ENCODE peak calls at places on chromosomes 6 and 20, in ten cellular contexts. X is fibroblast of the aortic adventitia, L is DND-41, P is cardiac muscle cell, G is K562, M is HFF-Myc, R is Peyer's patch, Z is astrocyte of the spinal cord, Y is epithelial cell of esophagus, O is lower lobe of right lung. D is an unnamed sample.

GRCh38 chr6:127058027-127058426 is 60.4 kb upstream of the RSPO3 start:
- DNase-seq in X (peak), L (no peak), P (no peak), G (no peak), M (peak), R (no peak), Z (peak), Y (peak), O (no peak), D (no peak)

GRCh38 chr6:148364056-148364844 is 21.6 kb downstream of the SASH1 start:
- DNase-seq in X (peak), L (no peak), P (no peak), G (no peak), M (peak), R (no peak), Z (peak), Y (peak), O (no peak), D (peak)

GRCh38 chr6:33843086-33843695 is 39.4 kb upstream of the MLN start:
- DNase-seq in X (no peak), L (no peak), P (no peak), G (peak), M (no peak), R (no peak), Z (no peak), Y (no peak), O (no peak), D (no peak)

GRCh38 chr20:38730989-38731737 is 6.9 kb downstream of the SLC32A1 start:
- DNase-seq in X (peak), L (peak), P (peak), G (peak), M (no peak), R (peak), Z (peak), Y (peak), O (peak), D (no peak)

GRCh38 chr6:154921482-154921881 is 73.6 kb upstream of the TIAM2 start:
- DNase-seq in X (no peak), L (no peak), P (no peak), G (no peak), M (no peak), R (no peak), Z (no peak), Y (peak), O (no peak), D (no peak)

GRCh38 chr20:46715292-46715756 is 5.9 kb downstream of the SLC2A10 start:
- DNase-seq in X (peak), L (no peak), P (no peak), G (no peak), M (peak), R (no peak), Z (no peak), Y (peak), O (no peak), D (peak)

GRCh38 chr20:45765307-45765910 is 26.3 kb downstream of the WFDC3 start:
- DNase-seq in X (no peak), L (no peak), P (no peak), G (no peak), M (no peak), R (no peak), Z (no peak), Y (no peak), O (no peak), D (no peak)

GRCh38 chr6:107401573-107401972 is 57.8 kb downstream of the PDSS2 start:
- DNase-seq in X (no peak), L (no peak), P (no peak), G (no peak), M (no peak), R (no peak), Z (no peak), Y (no peak), O (no peak), D (no peak)

GRCh38 chr20:33914871-33915270 is 78.8 kb upstream of the RALY start:
- DNase-seq in X (peak), L (peak), P (no peak), G (peak), M (peak), R (no peak), Z (peak), Y (peak), O (no peak), D (no peak)

GRCh38 chr6:35427851-35428321 is 24.3 kb upstream of the FANCE start:
- DNase-seq in X (peak), L (no peak), P (no peak), G (no peak), M (no peak), R (no peak), Z (peak), Y (peak), O (no peak), D (peak)

DNA sequence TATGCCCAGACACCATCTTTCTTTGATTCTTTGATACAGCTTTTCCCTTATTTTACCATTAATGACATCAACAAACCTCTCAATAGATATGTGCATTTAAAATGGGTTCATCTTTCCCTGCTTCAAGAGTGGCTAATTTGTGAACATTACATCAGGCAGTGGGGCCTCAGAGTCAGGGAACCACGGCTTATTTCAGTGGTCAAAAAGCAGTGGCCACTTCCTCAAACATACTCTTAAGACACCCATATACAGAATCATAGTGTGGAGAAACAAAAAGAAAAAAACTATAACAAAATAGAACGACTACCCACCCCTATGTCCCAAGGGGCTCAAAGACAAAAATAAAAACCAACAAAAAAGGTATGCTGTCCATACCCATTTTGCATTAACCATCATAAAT is 12.9 kb downstream of the SALL4 start:
- DNase-seq in X (no peak), L (no peak), P (no peak), G (no peak), M (no peak), R (no peak), Z (no peak), Y (no peak), O (no peak), D (no peak)
- TF ChIP-seq CTCF in X (no peak), L (no peak), P (no peak), G (no peak), M (no peak), R (no peak), Z (no peak), Y (no peak), O (no peak), D (no peak)

GRCh38 chr6:170269873-170270541 is 20.9 kb downstream of the DLL1 start:
- DNase-seq in X (no peak), L (no peak), P (no peak), G (no peak), M (no peak), R (no peak), Z (no peak), Y (no peak), O (peak), D (peak)

GRCh38 chr6:170271771-170272314 is 19.0 kb downstream of the DLL1 start:
- DNase-seq in X (no peak), L (peak), P (no peak), G (no peak), M (no peak), R (no peak), Z (no peak), Y (no peak), O (peak), D (no peak)

GRCh38 chr6:170272341-170273065 is 18.4 kb downstream of the DLL1 start:
- DNase-seq in X (no peak), L (no peak), P (no peak), G (no peak), M (no peak), R (no peak), Z (no peak), Y (no peak), O (peak), D (no peak)

GRCh38 chr6:170269151-170269872 is 21.6 kb downstream of the DLL1 start:
- DNase-seq in X (no peak), L (no peak), P (no peak), G (no peak), M (no peak), R (peak), Z (no peak), Y (no peak), O (peak), D (no peak)

DNA sequence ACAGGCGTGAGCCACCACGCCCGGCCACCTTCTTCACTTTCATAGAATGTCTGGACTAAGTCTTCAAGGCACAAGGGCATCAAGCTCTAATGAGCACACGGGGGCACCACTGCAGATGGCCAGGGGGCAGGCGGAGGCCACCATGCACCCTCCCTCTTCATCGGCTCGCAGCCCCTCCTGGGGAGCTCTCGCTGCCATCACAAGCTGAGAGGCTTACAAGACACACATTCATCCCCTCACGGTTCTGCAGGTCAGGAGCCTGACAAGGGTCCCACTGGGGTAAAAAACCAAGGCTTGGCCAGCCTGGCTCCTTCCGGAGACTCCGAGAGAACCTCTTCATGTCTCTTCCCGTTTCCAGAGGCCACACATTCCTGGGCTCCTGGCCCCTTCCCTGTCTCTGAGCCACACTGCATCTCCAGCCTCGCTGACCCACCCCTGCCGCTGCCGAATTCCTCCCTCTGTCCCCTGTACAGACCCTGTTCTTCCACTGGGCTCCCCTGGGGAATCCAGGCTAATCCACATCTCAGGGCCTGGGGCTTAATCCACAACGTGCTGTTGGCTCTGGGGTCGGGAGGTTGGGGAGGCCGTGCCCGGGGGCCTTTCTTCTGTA is 19.8 kb downstream of the DLL1 start:
- DNase-seq in X (no peak), L (no peak), P (no peak), G (no peak), M (no peak), R (no peak), Z (no peak), Y (no peak), O (peak), D (no peak)
- H3K4me3 ChIP-seq in X (no peak), L (peak), P (no peak), G (no peak), M (no peak), R (no peak), Z (no peak), Y (no peak), O (no peak), D (no peak)

GRCh38 chr20:8932192-8933150 is 136.4 kb upstream of the PLCB4 start:
- DNase-seq in X (no peak), L (no peak), P (no peak), G (no peak), M (peak), R (no peak), Z (peak), Y (peak), O (no peak), D (peak)
- TF ChIP-seq CTCF in X (no peak), L (no peak), P (no peak), G (no peak), M (no peak), R (no peak), Z (no peak), Y (no peak), O (no peak), D (no peak)

DNA sequence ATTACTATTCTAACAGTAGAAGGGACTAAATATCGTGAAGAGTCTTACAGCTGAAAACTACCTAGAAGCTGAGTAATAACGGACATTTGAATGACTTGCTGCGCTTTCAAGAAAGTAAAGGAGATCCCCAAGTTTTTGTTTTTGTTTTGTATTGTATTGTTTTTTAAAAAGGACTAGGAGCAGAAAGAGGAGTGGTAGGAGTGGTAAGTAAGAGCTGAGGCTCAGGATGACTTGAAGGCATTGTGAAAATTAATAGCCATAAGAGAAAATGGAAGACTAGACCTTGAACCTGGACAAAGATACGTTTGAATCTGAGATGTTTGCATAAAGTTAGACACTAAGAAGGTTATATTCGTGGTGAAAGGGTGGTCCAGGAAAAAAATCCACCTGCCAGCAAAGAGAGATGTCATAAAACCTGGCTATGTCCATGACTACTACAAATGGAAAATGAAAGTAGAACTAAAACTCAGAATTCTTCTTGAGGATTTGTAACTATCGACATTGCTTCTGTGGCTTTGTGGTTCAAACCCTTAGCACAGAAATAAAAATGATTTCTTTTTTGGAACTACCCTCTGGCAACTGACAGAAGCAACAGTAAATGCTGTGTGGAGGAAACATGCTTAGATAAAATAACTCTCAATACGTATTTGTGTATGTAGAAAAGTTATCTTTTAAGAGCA is 824.8 kb upstream of the FLRT3 start:
- DNase-seq in X (peak), L (peak), P (no peak), G (no peak), M (no peak), R (no peak), Z (no peak), Y (no peak), O (no peak), D (no peak)
- H3K4me3 ChIP-seq in X (peak), L (peak), P (no peak), G (no peak), M (no peak), R (peak), Z (no peak), Y (no peak), O (peak), D (no peak)

DNA sequence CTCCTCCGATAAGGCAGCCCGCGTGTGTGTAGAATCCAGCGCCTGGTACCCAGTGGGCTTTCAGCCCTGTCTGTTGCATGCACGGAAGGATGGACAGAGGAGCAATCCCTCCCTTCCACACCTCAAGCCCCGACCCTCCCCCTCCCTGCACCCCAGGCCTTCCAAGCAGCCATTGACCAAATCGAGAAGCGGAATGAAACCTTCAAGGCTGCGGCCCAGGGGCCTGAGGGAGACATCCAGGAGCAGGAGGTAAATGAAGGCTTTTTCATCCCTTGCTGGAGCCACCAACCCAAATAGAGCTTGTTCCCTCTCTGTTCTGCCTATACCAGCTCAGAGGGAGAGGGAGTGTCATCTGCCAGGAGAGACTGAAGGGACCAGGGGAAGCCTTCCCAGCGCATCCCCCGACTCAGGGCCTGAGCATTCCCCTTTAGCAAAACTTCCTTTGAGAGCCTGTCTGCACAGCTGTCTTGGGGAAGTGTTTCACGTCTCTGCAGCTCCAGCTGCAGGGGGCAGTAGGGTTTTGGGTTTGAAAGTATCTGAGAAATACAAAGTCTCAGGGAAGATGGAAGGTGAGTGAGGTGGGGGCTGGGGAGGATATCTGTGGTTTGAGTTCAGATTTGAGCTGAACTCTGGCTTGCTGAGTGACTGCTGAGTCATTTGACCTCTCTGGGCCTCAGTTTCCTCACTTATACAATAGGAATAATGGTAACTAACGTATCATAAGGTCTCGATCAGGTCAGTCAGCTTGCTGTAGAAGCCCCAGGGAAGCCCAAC is 16.1 kb downstream of the FGD2 start:
- DNase-seq in X (peak), L (peak), P (peak), G (no peak), M (no peak), R (no peak), Z (peak), Y (peak), O (no peak), D (no peak)
- TF ChIP-seq CTCF in X (peak), L (peak), P (peak), G (peak), M (peak), R (no peak), Z (peak), Y (peak), O (peak), D (peak)

DNA sequence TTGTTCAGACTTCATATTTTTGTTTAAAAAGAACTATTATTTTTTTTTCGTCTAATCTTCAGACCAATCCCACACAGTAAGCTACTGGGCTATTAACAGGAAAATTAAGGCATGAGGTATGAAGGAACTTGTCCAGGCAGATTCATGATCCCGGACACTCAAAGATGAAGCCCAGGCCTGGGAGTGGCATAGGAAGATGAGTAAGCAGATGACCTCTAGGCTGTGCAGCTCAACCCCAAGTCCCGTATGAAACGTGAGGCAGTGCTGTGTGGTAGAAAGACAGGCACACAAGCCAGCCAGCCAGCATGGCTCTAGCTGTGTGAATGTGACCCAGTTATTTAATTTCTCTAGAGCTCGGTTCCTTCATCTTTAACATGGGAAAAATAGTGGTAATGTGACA is 231.9 kb downstream of the CLIC5 start:
- DNase-seq in X (no peak), L (no peak), P (no peak), G (no peak), M (no peak), R (no peak), Z (no peak), Y (peak), O (no peak), D (no peak)
- H3K4me3 ChIP-seq in X (no peak), L (no peak), P (no peak), G (no peak), M (no peak), R (no peak), Z (no peak), Y (no peak), O (no peak), D (no peak)

GRCh38 chr6:113488812-113489685 is 368.1 kb upstream of the MARCKS start:
- DNase-seq in X (peak), L (no peak), P (no peak), G (no peak), M (no peak), R (no peak), Z (no peak), Y (no peak), O (no peak), D (no peak)
- TF ChIP-seq CTCF in X (no peak), L (no peak), P (peak), G (no peak), M (peak), R (no peak), Z (peak), Y (peak), O (no peak), D (no peak)

GRCh38 chr6:166739655-166740318 is 112.7 kb upstream of the RPS6KA2 start:
- DNase-seq in X (no peak), L (no peak), P (no peak), G (no peak), M (no peak), R (no peak), Z (no peak), Y (no peak), O (no peak), D (no peak)
- H3K4me3 ChIP-seq in X (no peak), L (no peak), P (no peak), G (no peak), M (no peak), R (no peak), Z (no peak), Y (no peak), O (no peak), D (no peak)

DNA sequence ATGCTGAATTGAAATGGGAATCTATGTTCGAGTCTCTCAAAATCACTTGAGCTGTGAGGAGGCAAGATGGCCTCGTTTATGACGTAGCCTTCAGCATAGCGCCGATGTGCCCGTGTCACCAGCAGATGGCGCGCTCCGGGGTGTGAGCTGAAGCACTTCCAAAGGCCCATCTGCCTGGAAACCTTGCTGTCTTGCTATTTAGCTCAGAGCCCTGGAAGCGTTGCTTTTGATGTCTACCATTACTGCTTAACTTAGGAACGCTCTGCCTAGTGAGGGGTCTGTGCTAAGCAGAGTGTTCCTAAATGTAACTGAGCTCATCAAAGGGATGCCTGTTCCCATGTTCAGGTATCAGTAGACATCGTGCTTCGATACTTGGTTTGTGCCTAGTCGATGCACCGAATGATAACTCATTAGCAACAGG is 67.7 kb downstream of the SYCP2L start:
- DNase-seq in X (peak), L (peak), P (peak), G (peak), M (peak), R (peak), Z (peak), Y (peak), O (peak), D (peak)
- TF ChIP-seq CTCF in X (peak), L (peak), P (peak), G (peak), M (peak), R (no peak), Z (peak), Y (peak), O (peak), D (peak)